ENCODE peak calls at places on chromosome 3, in six cellular contexts. D is brain microvascular endothelial cell, P is WERI-Rb-1, C is kidney epithelial cell, O is fibroblast of lung, B is HCT116. R is an unnamed sample.

GRCh38 chr3:29137601-29138000 is 143.3 kb upstream of the RBMS3 start:
- DNase-seq in P (no peak), O (no peak), B (no peak), D (no peak), C (no peak), R (no peak)

GRCh38 chr3:59313365-59313764 is 263.5 kb upstream of the CFAP20DC start:
- DNase-seq in D (peak; percentile 28), P (peak; percentile 68), B (peak; percentile 28), O (peak; percentile 40), C (no peak), R (no peak)

GRCh38 chr3:189049458-189050231 is 122.1 kb upstream of the TPRG1 start:
- DNase-seq in C (no peak), O (no peak), B (no peak), P (peak; percentile 24), D (no peak), R (no peak)

GRCh38 chr3:111904376-111905241 is 45.5 kb downstream of the PHLDB2 start:
- DNase-seq in P (no peak), D (peak; percentile 80), B (peak; percentile 89), O (peak; percentile 96), C (peak; percentile 93), R (peak; percentile 94)

GRCh38 chr3:40162616-40163015 is 146.9 kb upstream of the EIF1B start:
- DNase-seq in O (no peak), B (no peak), P (no peak), C (no peak), D (no peak), R (no peak)

GRCh38 chr3:124745092-124745491 is 14.8 kb downstream of the UMPS start:
- DNase-seq in P (no peak), C (no peak), D (no peak), O (no peak), B (no peak), R (no peak)

GRCh38 chr3:66481071-66482001 is 19.5 kb downstream of the LRIG1 start:
- DNase-seq in O (peak; percentile 87), P (no peak), D (no peak), C (no peak), B (no peak), R (no peak)

GRCh38 chr3:80087769-80088168 is 320.0 kb upstream of the ROBO1 start:
- DNase-seq in B (no peak), P (no peak), O (peak; percentile 55), D (no peak), C (peak; percentile 14), R (no peak)

GRCh38 chr3:174826069-174826468 is 33.1 kb upstream of the NAALADL2 start:
- DNase-seq in C (no peak), O (no peak), P (no peak), B (no peak), D (no peak), R (no peak)

GRCh38 chr3:4593014-4593413 is 99.9 kb downstream of the ITPR1 start:
- DNase-seq in P (no peak), B (no peak), D (no peak), C (no peak), O (no peak), R (no peak)

GRCh38 chr3:64650710-64651109 is 37.1 kb downstream of the ADAMTS9 start:
- DNase-seq in D (peak; percentile 16), C (no peak), O (peak; percentile 27), P (no peak), B (no peak), R (peak; percentile 56)

GRCh38 chr3:180704532-180704931 is 25.2 kb upstream of the CCDC39 start:
- DNase-seq in C (no peak), P (no peak), B (no peak), D (no peak), O (no peak), R (no peak)

GRCh38 chr3:178325330-178325729 is 210.9 kb upstream of the KCNMB2 start:
- DNase-seq in C (no peak), B (no peak), P (no peak), D (no peak), O (peak; percentile 75), R (peak; percentile 30)

GRCh38 chr3:149128856-149129255 is 582 bp upstream of the HPS3 start:
- DNase-seq in O (no peak), C (no peak), B (no peak), D (no peak), P (no peak), R (no peak)

GRCh38 chr3:11604139-11604895 is 39.4 kb downstream of the VGLL4 start:
- DNase-seq in D (peak; percentile 69), C (no peak), O (peak; percentile 86), B (no peak), P (no peak), R (no peak)

GRCh38 chr3:81728766-81729544 is 32.5 kb downstream of the GBE1 start:
- DNase-seq in O (peak; percentile 62), B (no peak), C (peak; percentile 28), P (no peak), D (no peak), R (no peak)

GRCh38 chr3:159616234-159616825 is 372.3 kb upstream of the IL12A start:
- DNase-seq in O (peak; percentile 62), P (peak; percentile 44), D (peak; percentile 65), B (no peak), C (no peak), R (no peak)

GRCh38 chr3:165643433-165643824 is 193.8 kb downstream of the BCHE start:
- DNase-seq in D (peak; percentile 67), O (peak; percentile 53), C (peak; percentile 16), B (no peak), P (no peak), R (no peak)

GRCh38 chr3:97389883-97390282 is 374.7 kb upstream of the ARL6 start:
- DNase-seq in B (no peak), O (no peak), P (no peak), D (no peak), C (no peak), R (no peak)

DNA sequence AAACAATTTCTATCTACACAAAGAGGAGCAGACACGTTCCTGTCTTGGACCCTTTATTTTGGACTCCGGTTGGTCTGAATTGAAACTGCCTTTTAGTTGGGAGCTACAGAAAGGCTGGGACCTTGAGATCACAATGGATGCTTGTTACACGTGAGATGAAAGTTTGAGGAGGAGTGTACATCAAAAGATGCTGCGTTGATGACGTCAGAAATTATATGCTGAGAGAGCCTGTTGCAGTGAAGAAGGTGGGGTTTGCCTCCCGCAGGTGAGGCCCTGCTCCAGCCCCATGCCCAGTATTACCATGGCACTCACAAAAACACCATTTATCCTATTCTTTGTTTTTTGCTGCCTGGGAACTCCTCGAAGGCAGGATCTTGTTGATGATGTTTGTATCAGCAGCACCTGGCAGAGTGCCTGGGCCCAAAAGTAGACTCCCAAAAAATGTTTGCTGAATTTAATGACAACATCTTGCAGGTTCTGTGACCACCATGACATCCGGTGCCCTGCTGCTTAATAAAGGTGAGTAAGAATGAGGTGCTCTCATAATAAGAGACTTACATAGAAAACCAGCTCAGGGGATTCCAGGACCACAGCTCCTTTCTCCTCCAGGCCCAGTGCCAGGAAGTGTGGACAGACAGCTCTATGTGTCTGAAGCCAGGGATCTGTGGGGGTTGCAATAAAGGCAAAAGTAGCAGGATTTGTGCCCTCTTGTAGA is 136.1 kb upstream of the UBE2E1 start:
- DNase-seq in B (peak; percentile 56), P (no peak), O (no peak), C (no peak), D (no peak), R (no peak)
- H3K27me3 ChIP-seq in B (no peaks in the 10 kb centered on the region), P (no peaks in the 10 kb centered on the region), O (no peaks in the 10 kb centered on the region), C (no peaks in the 10 kb centered on the region), D (no peaks in the 10 kb centered on the region), R (no peaks in the 10 kb centered on the region)

GRCh38 chr3:14624498-14624897 is 27.1 kb upstream of the CCDC174 start:
- DNase-seq in C (no peak), B (no peak), D (no peak), P (no peak), O (no peak), R (no peak)
- TF ChIP-seq CTCF in C (no peak), B (no peak), D (no peak), P (no peak), O (no peak), R (no peak)

GRCh38 chr3:194851941-194852340 is 166.3 kb downstream of the FAM43A start:
- DNase-seq in B (no peak), P (no peak), C (no peak), D (no peak), O (no peak), R (no peak)
- H3K36me3 ChIP-seq in B (no peaks in the 10 kb centered on the region), P (no peaks in the 10 kb centered on the region), C (no peaks in the 10 kb centered on the region), D (no peaks in the 10 kb centered on the region), O (no peaks in the 10 kb centered on the region), R (no peaks in the 10 kb centered on the region)

DNA sequence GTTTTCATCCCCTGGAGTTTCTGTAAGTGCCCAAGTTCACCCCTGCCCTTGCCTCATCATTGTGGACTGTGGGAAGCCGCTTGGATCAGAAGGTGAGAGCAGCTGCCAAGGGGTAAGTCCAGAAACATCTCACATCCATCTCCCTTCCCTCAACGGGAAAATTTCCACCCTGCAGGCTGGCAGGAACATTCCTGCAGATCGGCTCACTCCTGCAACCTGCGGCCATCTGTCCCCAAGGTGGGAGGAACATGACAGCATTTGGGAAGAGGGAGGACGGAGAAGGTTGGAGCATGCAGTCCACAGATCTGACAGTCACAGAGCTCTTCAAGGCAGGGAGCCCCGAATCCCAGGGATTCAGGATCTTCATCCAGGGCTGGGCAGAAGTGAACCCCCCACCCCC is 3.0 kb upstream of the IQSEC1 start:
- DNase-seq in O (no peak), B (no peak), D (no peak), P (no peak), C (no peak), R (no peak)
- H3K27me3 ChIP-seq in O (peaks cover 22% of the 10 kb centered on the region), B (peaks cover 26% of the 10 kb centered on the region), D (peaks cover 52% of the 10 kb centered on the region), P (no peaks in the 10 kb centered on the region), C (peaks cover 70% of the 10 kb centered on the region), R (peaks cover 38% of the 10 kb centered on the region)

DNA sequence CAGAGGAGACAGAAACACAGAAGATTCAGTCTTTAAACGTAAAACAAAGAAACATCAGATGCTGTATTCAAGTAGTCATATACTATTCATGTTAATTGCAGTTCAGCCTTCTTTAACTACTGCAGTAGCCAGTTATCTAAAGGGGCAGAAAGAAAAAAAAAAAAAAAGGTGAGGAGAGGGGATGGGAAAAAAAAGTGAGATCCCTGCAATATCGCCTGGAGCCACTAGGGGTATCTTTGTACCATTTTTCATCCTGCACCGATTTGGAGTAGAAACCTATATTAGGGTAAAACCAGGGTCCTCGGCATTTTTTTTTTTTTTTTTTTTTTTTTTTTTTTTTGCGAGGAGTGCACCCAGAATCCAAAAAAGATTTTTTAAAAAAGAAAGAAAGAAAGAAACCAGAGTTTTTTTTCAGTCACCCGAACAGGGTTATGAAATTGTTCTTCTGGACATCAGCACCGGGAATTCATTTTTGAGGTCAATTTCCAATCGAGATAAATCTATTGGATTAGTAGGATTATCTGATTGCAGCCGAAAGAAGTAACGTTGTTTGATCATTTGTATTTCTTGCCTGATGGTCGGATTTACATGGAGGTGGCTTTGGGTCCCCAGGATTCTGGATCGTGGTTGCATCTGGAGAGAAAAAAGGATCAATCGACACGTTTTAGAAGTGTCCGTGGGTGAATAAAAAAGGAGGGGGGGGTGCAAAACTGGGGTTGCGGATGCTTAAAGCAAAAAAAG is 186.7 kb downstream of the NLGN1 start:
- DNase-seq in O (peak; percentile 65), P (peak; percentile 23), D (peak; percentile 34), B (peak; percentile 3), C (no peak), R (no peak)
- TF ChIP-seq CTCF in O (peak; percentile 77), P (peak; percentile 55), D (peak; percentile 78), B (peak; percentile 4), C (peak; percentile 86), R (peak; percentile 82)

DNA sequence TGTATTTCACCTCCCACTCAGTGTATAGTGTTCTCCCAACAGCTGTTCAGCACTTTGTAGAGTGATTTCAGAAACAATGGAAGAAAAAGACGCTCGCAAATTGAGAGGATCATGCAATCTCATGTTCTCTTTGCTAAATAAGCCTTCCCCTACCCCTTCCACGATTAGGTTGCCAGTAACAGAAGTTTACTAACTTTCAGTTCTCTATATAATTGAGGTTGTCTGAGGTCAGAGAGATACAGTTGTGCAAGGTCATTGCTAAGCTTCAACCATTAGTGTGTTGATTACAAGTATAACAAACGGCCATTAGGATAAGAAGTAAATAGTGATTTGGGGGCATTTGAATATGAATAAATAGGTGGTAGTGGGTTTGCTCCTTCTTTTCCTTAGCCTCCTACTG is 99.6 kb downstream of the TUSC7 start:
- DNase-seq in P (no peak), O (no peak), D (no peak), C (no peak), B (no peak), R (no peak)
- H3K36me3 ChIP-seq in P (no peaks in the 10 kb centered on the region), O (no peaks in the 10 kb centered on the region), D (no peaks in the 10 kb centered on the region), C (no peaks in the 10 kb centered on the region), B (no peaks in the 10 kb centered on the region), R (no peaks in the 10 kb centered on the region)

R was measured in BJ.